ENCODE peak calls at places on chromosome 15, in eight cellular contexts. One of them, this sample, is unnamed.

GRCh38 chr15:25251700-25252390 is 187.0 kb downstream of the UBE3A start:
- DNase-seq in CD8-positive, alpha-beta T cell: no peak
- DNase-seq in cardiac fibroblast: no peak
- DNase-seq in AG04449: no peak
- DNase-seq in endothelial cell: no peak
- DNase-seq in D721Med: no peak
- DNase-seq in breast epithelium: peak
- DNase-seq in uterus: peak
- DNase-seq in this sample: peak

GRCh38 chr15:34837246-34838016 is 42.1 kb upstream of the ACTC1 start:
- DNase-seq in D721Med: no peak
- DNase-seq in AG04449: no peak
- DNase-seq in CD8-positive, alpha-beta T cell: no peak
- DNase-seq in cardiac fibroblast: peak
- DNase-seq in breast epithelium: no peak
- DNase-seq in uterus: no peak
- DNase-seq in endothelial cell: no peak
- DNase-seq in this sample: peak

GRCh38 chr15:66293419-66294156 is at the start of gene DIS3L:
- DNase-seq in AG04449: no peak
- DNase-seq in cardiac fibroblast: peak
- DNase-seq in uterus: peak
- DNase-seq in D721Med: peak
- DNase-seq in CD8-positive, alpha-beta T cell: peak
- DNase-seq in endothelial cell: peak
- DNase-seq in breast epithelium: no peak
- DNase-seq in this sample: peak

GRCh38 chr15:98812711-98813441 is 164.5 kb downstream of the IGF1R start:
- DNase-seq in cardiac fibroblast: peak
- DNase-seq in uterus: no peak
- DNase-seq in CD8-positive, alpha-beta T cell: no peak
- DNase-seq in AG04449: no peak
- DNase-seq in D721Med: no peak
- DNase-seq in breast epithelium: no peak
- DNase-seq in endothelial cell: no peak
- DNase-seq in this sample: peak

GRCh38 chr15:101288905-101289513 is 6.0 kb downstream of the SNRPA1 start:
- DNase-seq in CD8-positive, alpha-beta T cell: no peak
- DNase-seq in uterus: no peak
- DNase-seq in breast epithelium: no peak
- DNase-seq in cardiac fibroblast: peak
- DNase-seq in D721Med: no peak
- DNase-seq in AG04449: no peak
- DNase-seq in endothelial cell: no peak
- DNase-seq in this sample: peak

GRCh38 chr15:74746389-74746788 is 2.3 kb upstream of the CYP1A2 start:
- DNase-seq in AG04449: no peak
- DNase-seq in breast epithelium: no peak
- DNase-seq in cardiac fibroblast: no peak
- DNase-seq in uterus: no peak
- DNase-seq in endothelial cell: no peak
- DNase-seq in D721Med: no peak
- DNase-seq in CD8-positive, alpha-beta T cell: no peak
- DNase-seq in this sample: no peak

GRCh38 chr15:31974855-31975421 is 55.4 kb upstream of the CHRNA7 start:
- DNase-seq in CD8-positive, alpha-beta T cell: no peak
- DNase-seq in D721Med: peak
- DNase-seq in endothelial cell: peak
- DNase-seq in cardiac fibroblast: peak
- DNase-seq in AG04449: no peak
- DNase-seq in breast epithelium: no peak
- DNase-seq in uterus: no peak
- DNase-seq in this sample: peak

GRCh38 chr15:47792231-47792630 is 74.9 kb downstream of the SEMA6D start:
- DNase-seq in uterus: no peak
- DNase-seq in D721Med: no peak
- DNase-seq in CD8-positive, alpha-beta T cell: no peak
- DNase-seq in AG04449: no peak
- DNase-seq in breast epithelium: no peak
- DNase-seq in endothelial cell: no peak
- DNase-seq in cardiac fibroblast: no peak
- DNase-seq in this sample: no peak

GRCh38 chr15:100529556-100529955 is 806 bp upstream of the CERS3 start:
- DNase-seq in uterus: no peak
- DNase-seq in cardiac fibroblast: no peak
- DNase-seq in AG04449: no peak
- DNase-seq in endothelial cell: no peak
- DNase-seq in breast epithelium: no peak
- DNase-seq in D721Med: no peak
- DNase-seq in CD8-positive, alpha-beta T cell: no peak
- DNase-seq in this sample: no peak

GRCh38 chr15:31498756-31499155 is 172.1 kb downstream of the KLF13 start:
- DNase-seq in cardiac fibroblast: no peak
- DNase-seq in uterus: no peak
- DNase-seq in endothelial cell: no peak
- DNase-seq in breast epithelium: no peak
- DNase-seq in AG04449: no peak
- DNase-seq in D721Med: no peak
- DNase-seq in CD8-positive, alpha-beta T cell: no peak
- DNase-seq in this sample: no peak

GRCh38 chr15:79682851-79683288 is 213.9 kb downstream of the MTHFS start:
- DNase-seq in D721Med: no peak
- DNase-seq in CD8-positive, alpha-beta T cell: no peak
- DNase-seq in breast epithelium: no peak
- DNase-seq in uterus: no peak
- DNase-seq in endothelial cell: no peak
- DNase-seq in AG04449: peak
- DNase-seq in cardiac fibroblast: peak
- DNase-seq in this sample: no peak

GRCh38 chr15:67149859-67150824 is 84.7 kb downstream of the SMAD3 start:
- DNase-seq in uterus: peak
- DNase-seq in breast epithelium: no peak
- DNase-seq in endothelial cell: peak
- DNase-seq in AG04449: peak
- DNase-seq in CD8-positive, alpha-beta T cell: no peak
- DNase-seq in cardiac fibroblast: peak
- DNase-seq in D721Med: no peak
- DNase-seq in this sample: peak

GRCh38 chr15:65646486-65646885 is 24.7 kb downstream of the SLC24A1 start:
- DNase-seq in CD8-positive, alpha-beta T cell: no peak
- DNase-seq in uterus: no peak
- DNase-seq in breast epithelium: no peak
- DNase-seq in cardiac fibroblast: no peak
- DNase-seq in endothelial cell: no peak
- DNase-seq in AG04449: no peak
- DNase-seq in D721Med: no peak
- DNase-seq in this sample: no peak

GRCh38 chr15:60589253-60589652 is 110.3 kb upstream of the ICE2 start:
- DNase-seq in cardiac fibroblast: no peak
- DNase-seq in D721Med: no peak
- DNase-seq in breast epithelium: no peak
- DNase-seq in CD8-positive, alpha-beta T cell: no peak
- DNase-seq in endothelial cell: no peak
- DNase-seq in AG04449: no peak
- DNase-seq in uterus: no peak
- DNase-seq in this sample: no peak

GRCh38 chr15:67840747-67841634 is 1.1 kb upstream of the RNU6-1 start:
- DNase-seq in endothelial cell: no peak
- DNase-seq in uterus: no peak
- DNase-seq in CD8-positive, alpha-beta T cell: no peak
- DNase-seq in breast epithelium: no peak
- DNase-seq in AG04449: no peak
- DNase-seq in cardiac fibroblast: peak
- DNase-seq in D721Med: no peak
- DNase-seq in this sample: peak

GRCh38 chr15:62933388-62933787 is 109.2 kb upstream of the TPM1 start:
- DNase-seq in D721Med: no peak
- DNase-seq in uterus: no peak
- DNase-seq in AG04449: no peak
- DNase-seq in breast epithelium: no peak
- DNase-seq in CD8-positive, alpha-beta T cell: no peak
- DNase-seq in cardiac fibroblast: no peak
- DNase-seq in endothelial cell: no peak
- DNase-seq in this sample: no peak

GRCh38 chr15:62021991-62022600 is 38.2 kb downstream of the VPS13C start:
- DNase-seq in endothelial cell: no peak
- DNase-seq in cardiac fibroblast: no peak
- DNase-seq in breast epithelium: no peak
- DNase-seq in uterus: no peak
- DNase-seq in AG04449: no peak
- DNase-seq in CD8-positive, alpha-beta T cell: no peak
- DNase-seq in D721Med: no peak
- DNase-seq in this sample: no peak

GRCh38 chr15:39404767-39405173 is 176.1 kb upstream of the THBS1 start:
- DNase-seq in CD8-positive, alpha-beta T cell: no peak
- DNase-seq in AG04449: peak
- DNase-seq in cardiac fibroblast: peak
- DNase-seq in endothelial cell: no peak
- DNase-seq in breast epithelium: no peak
- DNase-seq in D721Med: no peak
- DNase-seq in uterus: no peak
- DNase-seq in this sample: no peak

GRCh38 chr15:39406485-39406884 is 174.4 kb upstream of the THBS1 start:
- DNase-seq in D721Med: no peak
- DNase-seq in uterus: no peak
- DNase-seq in AG04449: no peak
- DNase-seq in breast epithelium: no peak
- DNase-seq in CD8-positive, alpha-beta T cell: no peak
- DNase-seq in cardiac fibroblast: no peak
- DNase-seq in endothelial cell: no peak
- DNase-seq in this sample: no peak

GRCh38 chr15:39403674-39404117 is 177.2 kb upstream of the THBS1 start:
- DNase-seq in endothelial cell: no peak
- DNase-seq in cardiac fibroblast: peak
- DNase-seq in CD8-positive, alpha-beta T cell: no peak
- DNase-seq in uterus: no peak
- DNase-seq in breast epithelium: no peak
- DNase-seq in AG04449: peak
- DNase-seq in D721Med: no peak
- DNase-seq in this sample: no peak

GRCh38 chr15:39409876-39410505 is 170.9 kb upstream of the THBS1 start:
- DNase-seq in D721Med: no peak
- DNase-seq in breast epithelium: no peak
- DNase-seq in CD8-positive, alpha-beta T cell: no peak
- DNase-seq in endothelial cell: no peak
- DNase-seq in cardiac fibroblast: peak
- DNase-seq in uterus: no peak
- DNase-seq in AG04449: no peak
- DNase-seq in this sample: no peak

GRCh38 chr15:39407116-39407515 is 173.8 kb upstream of the THBS1 start:
- DNase-seq in CD8-positive, alpha-beta T cell: no peak
- DNase-seq in uterus: no peak
- DNase-seq in cardiac fibroblast: peak
- DNase-seq in breast epithelium: no peak
- DNase-seq in endothelial cell: no peak
- DNase-seq in D721Med: no peak
- DNase-seq in AG04449: no peak
- DNase-seq in this sample: no peak
- TF ChIP-seq CTCF in CD8-positive, alpha-beta T cell: no peak
- TF ChIP-seq CTCF in uterus: no peak
- TF ChIP-seq CTCF in cardiac fibroblast: no peak
- TF ChIP-seq CTCF in breast epithelium: no peak
- TF ChIP-seq CTCF in endothelial cell: no peak
- TF ChIP-seq CTCF in D721Med: no peak
- TF ChIP-seq CTCF in AG04449: no peak
- TF ChIP-seq CTCF in this sample: no peak

GRCh38 chr15:70152070-70152480 is 54.4 kb upstream of the TLE3 start:
- DNase-seq in D721Med: no peak
- DNase-seq in AG04449: no peak
- DNase-seq in endothelial cell: peak
- DNase-seq in uterus: no peak
- DNase-seq in cardiac fibroblast: peak
- DNase-seq in CD8-positive, alpha-beta T cell: no peak
- DNase-seq in breast epithelium: no peak
- DNase-seq in this sample: no peak

GRCh38 chr15:70151441-70151840 is 53.7 kb upstream of the TLE3 start:
- DNase-seq in AG04449: no peak
- DNase-seq in cardiac fibroblast: no peak
- DNase-seq in endothelial cell: no peak
- DNase-seq in uterus: no peak
- DNase-seq in CD8-positive, alpha-beta T cell: no peak
- DNase-seq in breast epithelium: no peak
- DNase-seq in D721Med: no peak
- DNase-seq in this sample: no peak

GRCh38 chr15:70156781-70157261 is 59.1 kb upstream of the TLE3 start:
- DNase-seq in CD8-positive, alpha-beta T cell: no peak
- DNase-seq in D721Med: no peak
- DNase-seq in cardiac fibroblast: peak
- DNase-seq in endothelial cell: no peak
- DNase-seq in breast epithelium: no peak
- DNase-seq in AG04449: no peak
- DNase-seq in uterus: no peak
- DNase-seq in this sample: no peak

GRCh38 chr15:70154440-70155347 is 57.0 kb upstream of the TLE3 start:
- DNase-seq in endothelial cell: no peak
- DNase-seq in cardiac fibroblast: peak
- DNase-seq in AG04449: no peak
- DNase-seq in breast epithelium: peak
- DNase-seq in uterus: peak
- DNase-seq in CD8-positive, alpha-beta T cell: no peak
- DNase-seq in D721Med: no peak
- DNase-seq in this sample: peak

GRCh38 chr15:70153948-70154439 is 56.3 kb upstream of the TLE3 start:
- DNase-seq in D721Med: no peak
- DNase-seq in endothelial cell: no peak
- DNase-seq in CD8-positive, alpha-beta T cell: no peak
- DNase-seq in uterus: no peak
- DNase-seq in AG04449: no peak
- DNase-seq in breast epithelium: no peak
- DNase-seq in cardiac fibroblast: no peak
- DNase-seq in this sample: no peak
- TF ChIP-seq CTCF in D721Med: peak
- TF ChIP-seq CTCF in endothelial cell: no peak
- TF ChIP-seq CTCF in CD8-positive, alpha-beta T cell: no peak
- TF ChIP-seq CTCF in uterus: no peak
- TF ChIP-seq CTCF in AG04449: no peak
- TF ChIP-seq CTCF in breast epithelium: no peak
- TF ChIP-seq CTCF in cardiac fibroblast: no peak
- TF ChIP-seq CTCF in this sample: no peak

GRCh38 chr15:90249123-90249863 is at the start of gene TTLL13:
- DNase-seq in cardiac fibroblast: peak
- DNase-seq in breast epithelium: peak
- DNase-seq in D721Med: peak
- DNase-seq in uterus: peak
- DNase-seq in AG04449: peak
- DNase-seq in endothelial cell: peak
- DNase-seq in CD8-positive, alpha-beta T cell: no peak
- DNase-seq in this sample: peak
- TF ChIP-seq CTCF in cardiac fibroblast: no peak
- TF ChIP-seq CTCF in breast epithelium: peak
- TF ChIP-seq CTCF in D721Med: no peak
- TF ChIP-seq CTCF in uterus: no peak
- TF ChIP-seq CTCF in AG04449: no peak
- TF ChIP-seq CTCF in endothelial cell: no peak
- TF ChIP-seq CTCF in CD8-positive, alpha-beta T cell: no peak
- TF ChIP-seq CTCF in this sample: no peak

DNA sequence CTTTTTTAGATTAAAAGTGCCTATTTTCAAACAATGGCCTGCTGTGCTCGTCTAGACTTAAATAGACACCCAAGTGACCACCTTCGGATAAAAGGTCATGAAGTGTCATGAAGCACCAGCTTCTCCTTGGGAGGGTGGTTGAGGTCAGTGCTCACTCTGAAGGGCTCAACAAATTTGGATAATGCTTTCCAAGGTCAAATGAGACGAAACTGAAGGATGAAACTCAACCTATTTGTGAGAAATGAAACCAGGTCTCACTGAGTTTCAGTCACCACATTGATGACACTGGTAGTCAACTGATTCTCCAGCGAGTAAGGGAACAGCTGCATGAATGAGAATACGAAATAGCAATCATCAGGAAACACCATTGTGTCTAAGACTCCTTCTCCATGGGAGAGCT is 852.6 kb downstream of the NTRK3 start:
- DNase-seq in endothelial cell: no peak
- DNase-seq in CD8-positive, alpha-beta T cell: no peak
- DNase-seq in breast epithelium: no peak
- DNase-seq in uterus: no peak
- DNase-seq in cardiac fibroblast: no peak
- DNase-seq in D721Med: no peak
- DNase-seq in AG04449: no peak
- DNase-seq in this sample: no peak
- TF ChIP-seq CTCF in endothelial cell: no peak
- TF ChIP-seq CTCF in CD8-positive, alpha-beta T cell: no peak
- TF ChIP-seq CTCF in breast epithelium: no peak
- TF ChIP-seq CTCF in uterus: no peak
- TF ChIP-seq CTCF in cardiac fibroblast: no peak
- TF ChIP-seq CTCF in D721Med: no peak
- TF ChIP-seq CTCF in AG04449: no peak
- TF ChIP-seq CTCF in this sample: no peak